ENCODE peak calls at places on chromosomes 16 and 17, in four cellular contexts. One of them, this sample, is unnamed.
A peak's percentile ranks its signal among the peaks of the same experiment; 100 is the strongest.

GRCh38 chr17:45886852-45887251 is 7.5 kb upstream of the MAPT start:
- DNase-seq in fibroblast of villous mesenchyme: no peak
- DNase-seq in mesothelial cell of epicardium: no peak
- DNase-seq in NB4: no peak
- DNase-seq in this sample: no peak

GRCh38 chr17:40516581-40517285 is 15.3 kb upstream of the TNS4 start:
- DNase-seq in fibroblast of villous mesenchyme: peak; percentile 48
- DNase-seq in mesothelial cell of epicardium: no peak
- DNase-seq in NB4: peak; percentile 91
- DNase-seq in this sample: no peak

GRCh38 chr16:85083051-85083639 is 29.1 kb downstream of the CIBAR2 start:
- DNase-seq in fibroblast of villous mesenchyme: no peak
- DNase-seq in mesothelial cell of epicardium: no peak
- DNase-seq in NB4: no peak
- DNase-seq in this sample: no peak

GRCh38 chr16:48605518-48606110 is 4.4 kb downstream of the N4BP1 start:
- DNase-seq in fibroblast of villous mesenchyme: no peak
- DNase-seq in mesothelial cell of epicardium: no peak
- DNase-seq in NB4: no peak
- DNase-seq in this sample: no peak

GRCh38 chr17:45264988-45265387 is 3.1 kb upstream of the SPATA32 start:
- DNase-seq in fibroblast of villous mesenchyme: no peak
- DNase-seq in mesothelial cell of epicardium: no peak
- DNase-seq in NB4: no peak
- DNase-seq in this sample: no peak

GRCh38 chr17:3966720-3967363 is 2.6 kb upstream of the ATP2A3 start:
- DNase-seq in fibroblast of villous mesenchyme: no peak
- DNase-seq in mesothelial cell of epicardium: no peak
- DNase-seq in NB4: peak; percentile 20
- DNase-seq in this sample: no peak

GRCh38 chr16:72094266-72094610 is 591 bp downstream of the DHX38 start:
- DNase-seq in fibroblast of villous mesenchyme: no peak
- DNase-seq in mesothelial cell of epicardium: no peak
- DNase-seq in NB4: no peak
- DNase-seq in this sample: no peak

GRCh38 chr16:10679921-10680320 is 14.8 kb downstream of the TEKT5 start:
- DNase-seq in fibroblast of villous mesenchyme: no peak
- DNase-seq in mesothelial cell of epicardium: no peak
- DNase-seq in NB4: no peak
- DNase-seq in this sample: no peak

GRCh38 chr17:40555296-40556190 is 9.7 kb downstream of the CCR7 start:
- DNase-seq in fibroblast of villous mesenchyme: peak; percentile 20
- DNase-seq in mesothelial cell of epicardium: peak; percentile 10
- DNase-seq in NB4: no peak
- DNase-seq in this sample: no peak

GRCh38 chr16:17470871-17471744 is at the start of gene XYLT1:
- DNase-seq in fibroblast of villous mesenchyme: peak; percentile 50
- DNase-seq in mesothelial cell of epicardium: peak; percentile 55
- DNase-seq in NB4: peak; percentile 92
- DNase-seq in this sample: peak; percentile 46

GRCh38 chr17:3761918-3762380 is 38.2 kb downstream of the HASPIN start:
- DNase-seq in fibroblast of villous mesenchyme: no peak
- DNase-seq in mesothelial cell of epicardium: no peak
- DNase-seq in NB4: no peak
- DNase-seq in this sample: no peak

GRCh38 chr16:81831722-81832126 is 52.6 kb downstream of the PLCG2 start:
- DNase-seq in fibroblast of villous mesenchyme: no peak
- DNase-seq in mesothelial cell of epicardium: no peak
- DNase-seq in NB4: peak; percentile 99
- DNase-seq in this sample: no peak

GRCh38 chr16:15775209-15775608 is 81.6 kb downstream of the MYH11 start:
- DNase-seq in fibroblast of villous mesenchyme: peak; percentile 33
- DNase-seq in mesothelial cell of epicardium: no peak
- DNase-seq in NB4: peak; percentile 59
- DNase-seq in this sample: no peak

GRCh38 chr17:50484341-50485155 is 5.9 kb downstream of the RSAD1 start:
- DNase-seq in fibroblast of villous mesenchyme: no peak
- DNase-seq in mesothelial cell of epicardium: peak; percentile 6
- DNase-seq in NB4: no peak
- DNase-seq in this sample: no peak

GRCh38 chr16:77918792-77919707 is 103.3 kb upstream of the CLEC3A start:
- DNase-seq in fibroblast of villous mesenchyme: peak; percentile 85
- DNase-seq in mesothelial cell of epicardium: no peak
- DNase-seq in NB4: no peak
- DNase-seq in this sample: no peak

GRCh38 chr16:27515874-27516353 is 33.8 kb downstream of the GTF3C1 start:
- DNase-seq in fibroblast of villous mesenchyme: no peak
- DNase-seq in mesothelial cell of epicardium: no peak
- DNase-seq in NB4: peak; percentile 24
- DNase-seq in this sample: no peak
- TF ChIP-seq CTCF in fibroblast of villous mesenchyme: peak; percentile 69
- TF ChIP-seq CTCF in mesothelial cell of epicardium: peak; percentile 77
- TF ChIP-seq CTCF in NB4: peak; percentile 66
- TF ChIP-seq CTCF in this sample: no peak

DNA sequence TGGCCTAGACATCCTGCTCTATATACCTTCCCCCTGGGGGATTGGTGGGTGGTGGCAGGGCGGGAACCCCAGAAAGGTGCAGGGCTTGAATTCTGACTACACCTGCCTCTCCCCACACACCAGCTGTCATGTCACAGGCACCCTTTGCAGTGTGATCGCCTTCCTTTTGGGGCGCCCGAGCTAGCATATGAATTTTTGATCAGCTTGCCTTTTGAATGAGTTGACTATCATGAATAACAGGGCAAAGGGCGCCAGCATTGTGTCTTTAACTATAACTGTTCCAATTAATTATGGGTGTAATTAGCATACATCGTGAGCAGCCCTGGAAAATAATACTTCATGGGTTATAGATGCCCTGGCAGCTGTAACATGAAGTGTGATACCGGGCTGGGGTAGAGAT is 72.7 kb downstream of the CYLD start:
- DNase-seq in fibroblast of villous mesenchyme: no peak
- DNase-seq in mesothelial cell of epicardium: no peak
- DNase-seq in NB4: no peak
- DNase-seq in this sample: no peak
- TF ChIP-seq CTCF in fibroblast of villous mesenchyme: no peak
- TF ChIP-seq CTCF in mesothelial cell of epicardium: no peak
- TF ChIP-seq CTCF in NB4: no peak
- TF ChIP-seq CTCF in this sample: no peak

DNA sequence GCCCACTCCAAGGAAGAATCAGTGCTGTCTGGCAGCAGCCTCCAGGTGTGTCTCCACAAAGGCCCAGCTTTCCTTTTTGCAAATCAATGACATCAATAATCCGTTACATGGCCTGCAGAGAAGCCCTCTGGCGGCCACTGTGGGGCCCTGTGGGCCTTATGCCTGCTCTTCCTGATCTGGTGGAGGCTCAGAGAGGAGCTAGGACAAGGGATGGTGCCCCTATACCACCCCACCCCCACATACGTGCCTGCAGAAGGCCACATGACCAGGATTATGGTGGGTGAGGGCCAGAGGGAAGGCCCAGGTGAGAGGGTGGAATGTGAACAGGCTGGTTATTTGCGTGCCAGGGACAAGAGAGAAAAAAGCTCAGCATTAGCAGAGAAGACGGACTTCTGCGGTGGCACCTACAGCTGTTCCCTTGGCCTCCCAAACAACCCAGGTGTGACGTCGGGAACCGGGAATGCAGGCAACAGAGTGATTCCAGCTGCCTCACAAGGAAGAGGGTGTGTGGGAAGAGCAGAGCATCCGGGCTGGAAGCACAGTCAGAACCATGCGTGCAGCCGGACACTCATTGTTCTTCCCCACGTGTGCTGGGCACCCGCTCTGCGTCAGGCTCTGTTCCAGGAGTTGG is 22.5 kb downstream of the EIF4A3 start:
- DNase-seq in fibroblast of villous mesenchyme: no peak
- DNase-seq in mesothelial cell of epicardium: no peak
- DNase-seq in NB4: no peak
- DNase-seq in this sample: no peak
- TF ChIP-seq CTCF in fibroblast of villous mesenchyme: peak; percentile 56
- TF ChIP-seq CTCF in mesothelial cell of epicardium: no peak
- TF ChIP-seq CTCF in NB4: peak; percentile 23
- TF ChIP-seq CTCF in this sample: no peak

DNA sequence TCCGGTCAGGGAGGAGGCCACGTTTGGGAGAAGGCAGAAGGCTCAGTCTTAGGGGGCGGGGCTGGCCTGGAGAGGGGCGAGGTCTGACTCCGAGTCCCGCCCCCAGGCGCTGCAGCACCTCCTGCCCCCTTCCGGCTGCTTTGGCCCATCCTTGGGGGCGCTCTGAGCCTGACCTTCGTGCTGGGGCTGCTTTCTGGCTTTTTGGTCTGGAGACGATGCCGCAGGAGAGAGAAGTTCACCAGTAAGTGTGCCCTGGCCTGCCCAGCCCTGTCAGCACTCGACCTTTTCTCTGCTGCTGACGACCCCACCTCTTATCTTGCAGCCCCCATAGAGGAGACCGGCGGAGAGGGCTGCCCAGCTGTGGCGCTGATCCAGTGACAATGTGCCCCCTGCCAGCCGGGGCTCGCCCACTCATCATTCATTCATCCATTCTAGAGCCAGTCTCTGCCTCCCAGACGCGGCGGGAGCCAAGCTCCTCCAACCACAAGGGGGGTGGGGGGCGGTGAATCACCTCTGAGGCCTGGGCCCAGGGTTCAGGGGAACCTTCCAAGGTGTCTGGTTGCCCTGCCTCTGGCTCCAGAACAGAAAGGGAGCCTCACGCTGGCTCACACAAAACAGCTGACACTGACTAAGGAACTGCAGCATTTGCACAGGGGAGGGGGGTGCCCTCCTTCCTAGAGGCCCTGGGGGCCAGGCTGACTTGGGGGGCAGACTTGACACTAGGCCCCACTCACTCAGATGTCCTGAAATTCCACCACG is 1.5 kb downstream of the TNFRSF12A start:
- DNase-seq in fibroblast of villous mesenchyme: peak; percentile 80
- DNase-seq in mesothelial cell of epicardium: no peak
- DNase-seq in NB4: peak; percentile 86
- DNase-seq in this sample: peak; percentile 54
- TF ChIP-seq CTCF in fibroblast of villous mesenchyme: peak; percentile 39
- TF ChIP-seq CTCF in mesothelial cell of epicardium: no peak
- TF ChIP-seq CTCF in NB4: peak; percentile 23
- TF ChIP-seq CTCF in this sample: no peak

DNA sequence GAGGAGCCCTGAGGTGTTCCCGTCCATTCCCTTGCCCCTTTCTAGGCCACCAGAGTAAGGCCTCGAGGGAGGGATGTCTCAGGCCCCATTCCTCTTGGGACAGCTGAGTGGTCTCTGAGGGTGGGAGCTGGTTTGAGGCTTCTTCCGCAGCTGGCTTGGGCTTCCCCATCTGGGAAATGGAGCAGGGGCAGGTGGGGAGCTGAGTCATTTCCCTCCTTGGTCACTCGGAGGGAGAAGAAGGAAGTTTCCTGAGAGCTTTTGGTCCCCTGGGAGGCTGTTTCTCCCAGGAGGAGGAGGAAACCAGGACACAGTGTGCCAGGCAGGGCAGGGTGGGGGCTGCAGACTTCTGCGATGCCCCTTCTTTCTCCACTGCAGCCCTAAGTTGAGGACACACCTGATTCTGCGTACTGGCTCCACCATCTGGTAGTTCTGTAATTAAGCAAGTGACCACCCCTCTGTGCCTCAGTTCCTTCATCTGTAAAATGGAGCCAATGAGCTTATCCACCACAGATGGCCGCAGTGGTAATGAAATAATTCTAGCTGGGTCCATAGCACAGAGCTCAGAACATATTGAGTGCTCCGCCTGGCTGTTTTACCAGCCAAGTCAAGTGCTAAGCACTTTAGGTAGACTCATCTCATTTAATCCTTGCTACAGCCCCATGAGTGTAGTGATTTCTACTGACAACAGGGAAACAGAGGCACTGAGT is 1.5 kb upstream of the KCNJ12 start:
- DNase-seq in fibroblast of villous mesenchyme: no peak
- DNase-seq in mesothelial cell of epicardium: no peak
- DNase-seq in NB4: peak; percentile 86
- DNase-seq in this sample: no peak
- TF ChIP-seq CTCF in fibroblast of villous mesenchyme: no peak
- TF ChIP-seq CTCF in mesothelial cell of epicardium: no peak
- TF ChIP-seq CTCF in NB4: peak; percentile 19
- TF ChIP-seq CTCF in this sample: no peak

DNA sequence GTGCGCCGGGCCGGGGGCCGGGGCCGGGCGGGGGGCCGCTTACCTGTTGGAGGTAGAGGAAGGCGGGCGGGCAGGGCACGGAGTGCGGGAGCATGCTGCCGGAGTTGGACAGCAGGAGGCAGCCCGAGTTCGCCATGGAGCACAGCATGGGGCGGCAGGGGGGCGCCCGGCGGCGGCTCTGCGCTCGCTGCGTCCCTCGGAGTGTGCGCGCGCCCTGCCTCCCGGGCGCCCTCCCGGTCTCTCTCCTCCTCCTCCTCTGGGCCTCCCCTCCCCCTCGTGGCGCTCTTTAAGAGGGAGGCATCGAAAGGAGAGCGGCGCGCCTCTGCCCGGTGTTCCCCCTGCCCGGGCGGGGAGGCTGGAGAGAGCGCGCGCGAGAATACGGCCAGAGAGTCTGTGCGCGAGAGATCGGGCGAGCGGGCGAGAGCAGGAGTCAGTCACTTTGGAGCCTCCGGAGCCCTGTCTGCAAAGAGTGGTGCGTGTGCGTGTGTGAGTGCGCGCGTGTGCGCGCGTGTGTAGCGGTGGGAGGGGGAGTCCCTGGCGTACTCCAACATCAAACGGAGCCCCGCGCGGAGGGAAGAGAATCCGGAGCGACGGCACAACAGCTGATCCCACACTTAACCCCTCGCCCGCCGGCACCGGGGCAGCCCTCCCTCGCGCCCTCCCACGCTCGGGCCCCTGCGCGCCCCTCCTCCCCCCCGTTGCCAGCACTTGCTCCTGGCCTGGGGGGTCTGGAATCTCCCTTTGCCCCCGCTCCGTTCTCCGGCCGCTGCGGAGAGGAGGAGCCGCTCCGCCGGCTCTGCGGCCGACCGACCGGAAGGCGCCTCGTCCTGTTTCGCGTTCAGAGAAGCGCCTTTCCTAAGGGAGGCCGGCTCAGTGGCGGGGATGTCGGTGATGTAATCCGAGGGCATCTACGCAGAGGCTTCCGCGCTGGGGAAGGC is 108.9 kb downstream of the ENGASE start:
- DNase-seq in fibroblast of villous mesenchyme: no peak
- DNase-seq in mesothelial cell of epicardium: no peak
- DNase-seq in NB4: no peak
- DNase-seq in this sample: no peak
- TF ChIP-seq CTCF in fibroblast of villous mesenchyme: no peak
- TF ChIP-seq CTCF in mesothelial cell of epicardium: no peak
- TF ChIP-seq CTCF in NB4: no peak
- TF ChIP-seq CTCF in this sample: no peak

DNA sequence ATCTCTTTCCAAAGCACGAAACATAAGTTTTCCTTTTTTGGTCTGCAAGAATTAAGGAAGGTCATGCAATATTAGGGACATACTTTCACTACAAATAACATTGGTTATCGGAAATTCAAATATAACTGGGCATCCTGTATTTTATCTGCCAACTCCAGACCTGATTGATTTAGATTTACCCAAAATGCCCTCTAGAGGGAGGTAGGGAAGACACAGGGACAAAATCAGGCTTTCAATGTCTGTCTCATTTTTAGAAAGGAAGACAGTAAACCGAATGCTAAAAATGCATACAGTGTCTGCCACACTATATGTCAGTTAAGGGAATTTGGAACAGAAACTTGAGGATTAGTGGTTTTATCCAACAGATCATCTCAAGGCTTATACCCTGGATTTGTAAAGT is 161.7 kb upstream of the SOX9 start:
- DNase-seq in fibroblast of villous mesenchyme: peak; percentile 2
- DNase-seq in mesothelial cell of epicardium: no peak
- DNase-seq in NB4: peak; percentile 6
- DNase-seq in this sample: no peak
- TF ChIP-seq CTCF in fibroblast of villous mesenchyme: peak; percentile 43
- TF ChIP-seq CTCF in mesothelial cell of epicardium: no peak
- TF ChIP-seq CTCF in NB4: peak; percentile 43
- TF ChIP-seq CTCF in this sample: no peak

GRCh38 chr17:47776330-47777197 is 43.5 kb downstream of the TBX21 start:
- DNase-seq in fibroblast of villous mesenchyme: peak; percentile 42
- DNase-seq in mesothelial cell of epicardium: no peak
- DNase-seq in NB4: peak; percentile 67
- DNase-seq in this sample: no peak
- TF ChIP-seq CTCF in fibroblast of villous mesenchyme: peak; percentile 72
- TF ChIP-seq CTCF in mesothelial cell of epicardium: peak; percentile 56
- TF ChIP-seq CTCF in NB4: peak; percentile 77
- TF ChIP-seq CTCF in this sample: no peak

This sample was measured in omental fat pad.